ENCODE peak calls at places on chromosomes 2 and 18, in four cellular contexts. I is RWPE1, M is fibroblast of pulmonary artery, P is cardiac muscle cell. V is an unnamed sample.

GRCh38 chr2:86243272-86243671 is 44.0 kb downstream of the MRPL35 start:
- DNase-seq in I (no peak), P (no peak), M (no peak), V (no peak)

GRCh38 chr2:215784371-215784783 is 229.0 kb downstream of the MREG start:
- DNase-seq in M (peak; percentile 91), I (no peak), P (peak; percentile 93), V (no peak)

GRCh38 chr2:189641565-189641964 is 19.7 kb upstream of the ASNSD1 start:
- DNase-seq in I (no peak), P (peak; percentile 66), M (peak; percentile 52), V (no peak)

GRCh38 chr2:236158969-236159777 is 9.0 kb downstream of the GBX2 start:
- DNase-seq in M (no peak), I (no peak), P (no peak), V (no peak)

GRCh38 chr18:62499263-62499650 is 23.6 kb upstream of the ZCCHC2 start:
- DNase-seq in I (no peak), P (no peak), M (no peak), V (no peak)

GRCh38 chr18:23131693-23132319 is 3.5 kb upstream of the CABLES1 start:
- DNase-seq in M (peak; percentile 94), I (peak; percentile 46), P (peak; percentile 91), V (peak; percentile 55)

GRCh38 chr2:191333911-191334357 is 88.7 kb downstream of the MYO1B start:
- DNase-seq in P (peak; percentile 79), I (peak; percentile 15), M (peak; percentile 81), V (no peak)

GRCh38 chr18:32735781-32736180 is 37.0 kb downstream of the KLHL14 start:
- DNase-seq in I (peak; percentile 36), P (peak; percentile 0), M (peak; percentile 5), V (no peak)

GRCh38 chr18:50726960-50727589 is 92.7 kb downstream of the MRO start:
- DNase-seq in M (no peak), I (no peak), P (no peak), V (no peak)

GRCh38 chr2:177270531-177270930 is 6.0 kb upstream of the NFE2L2 start:
- DNase-seq in I (no peak), P (no peak), M (no peak), V (no peak)

GRCh38 chr18:33184918-33185317 is 255.6 kb downstream of the CCDC178 start:
- DNase-seq in I (no peak), P (no peak), M (no peak), V (no peak)

GRCh38 chr18:12336887-12337286 is 28.8 kb downstream of the TUBB6 start:
- DNase-seq in I (peak; percentile 31), M (no peak), P (no peak), V (no peak)

GRCh38 chr2:203586151-203586550 is 51.0 kb upstream of the RAPH1 start:
- DNase-seq in I (no peak), P (no peak), M (no peak), V (no peak)

GRCh38 chr18:70371085-70371735 is 82.4 kb downstream of the SOCS6 start:
- DNase-seq in P (no peak), I (peak; percentile 30), M (no peak), V (no peak)

GRCh38 chr18:75112486-75113096 is 96.3 kb downstream of the PTGR3 start:
- DNase-seq in I (no peak), P (no peak), M (no peak), V (no peak)

GRCh38 chr2:85799215-85799956 is 45.6 kb downstream of the ATOH8 start:
- DNase-seq in P (no peak), I (peak; percentile 89), M (no peak), V (no peak)

GRCh38 chr2:144659731-144660275 is 139.9 kb upstream of the ZEB2 start:
- DNase-seq in I (peak; percentile 89), M (peak; percentile 61), P (peak; percentile 68), V (no peak)

GRCh38 chr2:215454519-215454918 is 18.7 kb upstream of the FN1 start:
- DNase-seq in P (peak; percentile 67), M (peak; percentile 74), I (peak; percentile 44), V (no peak)

GRCh38 chr2:9805435-9806297 is 37.6 kb upstream of the TAF1B start:
- DNase-seq in P (peak; percentile 79), I (no peak), M (peak; percentile 69), V (no peak)

GRCh38 chr2:169845016-169845415 is 17.8 kb downstream of the UBR3 start:
- DNase-seq in I (no peak), M (no peak), P (no peak), V (no peak)

GRCh38 chr18:73681912-73682311 is 465.7 kb downstream of the FBXO15 start:
- DNase-seq in I (no peak), M (no peak), P (no peak), V (no peak)

GRCh38 chr18:58527116-58528010 is 101.5 kb downstream of the ALPK2 start:
- DNase-seq in M (peak; percentile 13), P (peak; percentile 7), I (no peak), V (no peak)

GRCh38 chr2:197405582-197405981 is 29.2 kb downstream of the SF3B1 start:
- DNase-seq in I (no peak), P (no peak), M (no peak), V (no peak)

GRCh38 chr2:2620604-2621003 is 289.5 kb upstream of the MYT1L start:
- DNase-seq in I (no peak), P (no peak), M (no peak), V (no peak)

GRCh38 chr2:7037340-7038333 is 120.4 kb downstream of the RNF144A start:
- DNase-seq in P (peak; percentile 76), M (peak; percentile 68), I (peak; percentile 22), V (no peak)

GRCh38 chr2:126381081-126381480 is 274.9 kb upstream of the GYPC start:
- DNase-seq in I (no peak), P (no peak), M (no peak), V (no peak)

GRCh38 chr2:196131949-196132925 is 39.1 kb downstream of the STK17B start:
- DNase-seq in M (no peak), I (no peak), P (peak; percentile 30), V (no peak)

GRCh38 chr2:204207851-204208250 is 271.3 kb downstream of the ICOS start:
- DNase-seq in M (no peak), P (no peak), I (no peak), V (no peak)

GRCh38 chr2:234191819-234192407 is 141.4 kb downstream of the SPP2 start:
- DNase-seq in P (peak; percentile 55), I (peak; percentile 19), M (peak; percentile 38), V (no peak)

GRCh38 chr2:109098251-109098920 is 30.6 kb upstream of the SH3RF3 start:
- DNase-seq in P (peak; percentile 71), I (peak; percentile 31), M (peak; percentile 86), V (no peak)

GRCh38 chr2:216206821-216207220 is 97.7 kb downstream of the XRCC5 start:
- DNase-seq in I (no peak), M (no peak), P (no peak), V (no peak)

DNA sequence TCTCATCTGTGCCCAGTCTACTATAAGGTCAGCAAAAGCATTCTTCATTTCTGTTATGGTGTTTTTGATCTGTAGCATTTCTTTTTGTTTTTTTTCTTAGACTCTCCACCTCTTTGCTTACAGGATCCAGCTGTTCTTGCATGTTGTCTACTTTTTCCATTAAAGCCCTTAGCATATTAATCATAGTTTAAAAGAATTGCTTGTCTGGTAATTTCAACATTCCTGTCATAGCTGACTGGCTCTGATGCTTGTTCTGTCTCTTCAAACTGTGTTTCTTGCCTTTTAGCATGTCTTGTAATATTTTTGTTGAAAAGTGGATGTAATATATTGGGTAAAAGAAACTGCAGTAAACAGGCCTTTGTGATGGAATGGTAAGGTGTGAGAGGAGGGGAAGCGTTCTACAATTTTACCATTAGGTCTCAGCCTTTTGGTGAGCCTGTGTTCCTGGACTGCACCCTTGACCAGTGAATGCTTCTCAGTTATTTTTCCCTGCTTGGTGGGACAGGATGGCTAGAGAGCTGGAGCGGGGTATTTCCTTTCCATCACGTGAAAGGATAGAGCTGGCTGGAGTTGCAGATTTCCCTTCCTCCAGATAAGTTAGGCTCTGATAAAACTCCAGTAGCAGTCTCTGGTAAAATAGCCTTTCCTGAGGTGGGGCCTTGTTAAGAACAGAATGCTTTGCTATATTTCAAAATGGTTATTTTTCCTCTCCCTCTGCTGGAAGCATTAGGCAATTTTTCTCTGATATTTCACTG is 65.4 kb downstream of the PLA2R1 start:
- DNase-seq in M (peak; percentile 80), I (no peak), P (peak; percentile 83), V (no peak)
- TF ChIP-seq CTCF in M (peak; percentile 26), I (no peak), P (peak; percentile 24), V (peak; percentile 15)

DNA sequence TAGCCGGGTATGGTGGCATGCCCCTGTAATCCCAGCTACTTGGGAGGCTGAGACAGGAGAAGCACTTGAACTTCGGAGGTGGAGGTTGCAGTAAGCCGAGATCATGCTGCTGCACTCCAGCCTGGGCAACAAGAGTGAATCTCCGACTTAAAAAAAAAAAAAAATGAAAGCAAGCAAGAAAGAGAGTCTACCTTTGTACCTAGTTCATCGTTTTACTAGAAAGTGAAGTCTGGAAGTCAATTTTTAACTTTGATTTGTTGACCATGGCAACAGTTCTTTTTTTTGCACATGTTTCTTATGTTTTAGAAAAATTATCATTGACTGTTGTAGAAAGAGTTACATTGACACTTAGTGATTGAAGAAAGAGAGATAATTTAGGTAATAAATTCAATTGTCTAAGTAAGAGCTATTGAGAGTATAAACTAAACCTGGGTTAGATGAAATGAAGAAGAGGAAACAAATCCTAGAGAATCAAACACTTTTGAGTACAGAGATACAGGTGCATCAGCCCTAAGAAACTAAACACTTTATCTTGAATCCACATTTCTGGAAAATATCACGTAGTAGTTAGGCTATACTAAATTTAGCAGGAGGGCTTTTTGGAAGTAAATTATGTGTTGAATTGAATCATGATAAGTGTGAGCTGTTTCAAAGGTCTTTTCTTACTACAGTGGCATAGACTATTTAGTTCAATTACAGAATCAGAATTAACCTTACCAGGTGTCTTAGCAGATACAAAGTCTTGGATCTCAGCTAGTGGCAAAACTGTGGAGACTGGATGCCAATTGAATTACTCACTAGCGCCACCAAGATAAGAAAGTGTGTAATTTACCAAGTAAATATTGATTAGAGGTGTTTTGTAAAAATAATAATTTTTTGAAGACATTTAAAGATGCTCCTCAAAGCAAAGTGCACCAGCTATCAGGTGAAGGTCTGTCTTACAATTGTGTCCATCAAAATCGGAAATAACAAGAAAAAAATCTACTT is 303.4 kb upstream of the NRXN1 start:
- DNase-seq in P (no peak), I (no peak), M (no peak), V (no peak)
- TF ChIP-seq CTCF in P (no peak), I (no peak), M (no peak), V (peak; percentile 39)

DNA sequence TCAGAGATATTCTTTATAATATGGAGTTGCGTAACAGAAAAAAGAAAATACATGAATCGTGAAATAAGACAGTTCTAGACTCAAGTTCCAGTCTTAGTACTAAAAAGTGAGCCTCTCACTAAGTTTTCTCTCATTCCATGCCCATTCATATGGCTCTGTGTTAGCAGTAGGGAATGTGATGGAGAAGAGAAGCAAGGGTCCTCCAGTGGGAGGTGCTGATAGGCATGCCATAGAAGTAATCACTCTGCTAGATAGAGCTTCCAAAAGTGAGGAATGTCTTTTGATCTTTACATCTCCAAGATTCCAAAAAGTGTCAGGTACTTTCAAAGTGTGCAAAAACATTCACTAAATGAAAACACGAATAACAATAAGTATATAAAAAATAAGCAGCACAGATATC is 678.4 kb downstream of the DCDC2C start:
- DNase-seq in P (no peak), I (no peak), M (no peak), V (no peak)
- TF ChIP-seq CTCF in P (no peak), I (no peak), M (no peak), V (no peak)

GRCh38 chr2:79327460-79327859 is 167.9 kb upstream of the REG3A start:
- DNase-seq in P (no peak), I (no peak), M (no peak), V (no peak)
- TF ChIP-seq CTCF in P (no peak), I (no peak), M (no peak), V (no peak)

V was measured in mesothelial cell of epicardium.